ENCODE peak calls at places on chromosomes 6 and 20, in seven cellular contexts. One of them, this sample, is unnamed.

GRCh38 chr6:24720131-24720603 is 1.2 kb upstream of the C6orf62 start:
- DNase-seq in stimulated activated naive CD8-positive, alpha-beta T cell treated with anti-CD3 and anti-CD28 coated beads, Interleukin-15, amount 100 ng/mL, for 72 hours: peak
- DNase-seq in AG08396: peak
- DNase-seq in islet precursor cell: peak
- DNase-seq in B cell: peak
- DNase-seq in iPS DF 6.9: no peak
- DNase-seq in RWPE1: peak
- DNase-seq in this sample: peak

GRCh38 chr6:125962900-125963497 is 6.4 kb downstream of the HINT3 start:
- DNase-seq in iPS DF 6.9: no peak
- DNase-seq in AG08396: no peak
- DNase-seq in stimulated activated naive CD8-positive, alpha-beta T cell treated with anti-CD3 and anti-CD28 coated beads, Interleukin-15, amount 100 ng/mL, for 72 hours: no peak
- DNase-seq in islet precursor cell: no peak
- DNase-seq in RWPE1: no peak
- DNase-seq in B cell: no peak
- DNase-seq in this sample: no peak

GRCh38 chr20:58389324-58389967 is 417 bp downstream of the VAPB start:
- DNase-seq in stimulated activated naive CD8-positive, alpha-beta T cell treated with anti-CD3 and anti-CD28 coated beads, Interleukin-15, amount 100 ng/mL, for 72 hours: no peak
- DNase-seq in islet precursor cell: no peak
- DNase-seq in B cell: peak
- DNase-seq in RWPE1: peak
- DNase-seq in iPS DF 6.9: no peak
- DNase-seq in AG08396: peak
- DNase-seq in this sample: no peak

GRCh38 chr6:1724616-1725015 is 114.9 kb downstream of the FOXC1 start:
- DNase-seq in AG08396: no peak
- DNase-seq in iPS DF 6.9: no peak
- DNase-seq in RWPE1: peak
- DNase-seq in stimulated activated naive CD8-positive, alpha-beta T cell treated with anti-CD3 and anti-CD28 coated beads, Interleukin-15, amount 100 ng/mL, for 72 hours: no peak
- DNase-seq in islet precursor cell: peak
- DNase-seq in B cell: no peak
- DNase-seq in this sample: no peak

GRCh38 chr6:17585766-17586502 is 14.2 kb upstream of the FAM8A1 start:
- DNase-seq in AG08396: no peak
- DNase-seq in B cell: no peak
- DNase-seq in islet precursor cell: peak
- DNase-seq in RWPE1: peak
- DNase-seq in iPS DF 6.9: no peak
- DNase-seq in stimulated activated naive CD8-positive, alpha-beta T cell treated with anti-CD3 and anti-CD28 coated beads, Interleukin-15, amount 100 ng/mL, for 72 hours: no peak
- DNase-seq in this sample: no peak

GRCh38 chr6:49269190-49269589 is 193.9 kb downstream of the MMUT start:
- DNase-seq in iPS DF 6.9: no peak
- DNase-seq in stimulated activated naive CD8-positive, alpha-beta T cell treated with anti-CD3 and anti-CD28 coated beads, Interleukin-15, amount 100 ng/mL, for 72 hours: no peak
- DNase-seq in RWPE1: peak
- DNase-seq in B cell: no peak
- DNase-seq in AG08396: peak
- DNase-seq in islet precursor cell: no peak
- DNase-seq in this sample: no peak

GRCh38 chr6:146896960-146897701 is 298.4 kb downstream of the ADGB start:
- DNase-seq in B cell: no peak
- DNase-seq in islet precursor cell: no peak
- DNase-seq in AG08396: no peak
- DNase-seq in RWPE1: no peak
- DNase-seq in stimulated activated naive CD8-positive, alpha-beta T cell treated with anti-CD3 and anti-CD28 coated beads, Interleukin-15, amount 100 ng/mL, for 72 hours: no peak
- DNase-seq in iPS DF 6.9: no peak
- DNase-seq in this sample: no peak

GRCh38 chr6:91487729-91488392 is 901.0 kb upstream of the MAP3K7 start:
- DNase-seq in RWPE1: no peak
- DNase-seq in B cell: no peak
- DNase-seq in stimulated activated naive CD8-positive, alpha-beta T cell treated with anti-CD3 and anti-CD28 coated beads, Interleukin-15, amount 100 ng/mL, for 72 hours: no peak
- DNase-seq in islet precursor cell: peak
- DNase-seq in iPS DF 6.9: no peak
- DNase-seq in AG08396: no peak
- DNase-seq in this sample: no peak

GRCh38 chr20:60074276-60074675 is 116.1 kb downstream of the CDH26 start:
- DNase-seq in islet precursor cell: peak
- DNase-seq in AG08396: no peak
- DNase-seq in RWPE1: no peak
- DNase-seq in stimulated activated naive CD8-positive, alpha-beta T cell treated with anti-CD3 and anti-CD28 coated beads, Interleukin-15, amount 100 ng/mL, for 72 hours: no peak
- DNase-seq in iPS DF 6.9: no peak
- DNase-seq in B cell: no peak
- DNase-seq in this sample: no peak

GRCh38 chr20:34472246-34472925 is 43.8 kb upstream of the DYNLRB1 start:
- DNase-seq in stimulated activated naive CD8-positive, alpha-beta T cell treated with anti-CD3 and anti-CD28 coated beads, Interleukin-15, amount 100 ng/mL, for 72 hours: no peak
- DNase-seq in iPS DF 6.9: no peak
- DNase-seq in B cell: no peak
- DNase-seq in islet precursor cell: no peak
- DNase-seq in RWPE1: peak
- DNase-seq in AG08396: peak
- DNase-seq in this sample: no peak

GRCh38 chr6:68778356-68779020 is 143.4 kb downstream of the ADGRB3 start:
- DNase-seq in RWPE1: peak
- DNase-seq in AG08396: peak
- DNase-seq in iPS DF 6.9: no peak
- DNase-seq in islet precursor cell: peak
- DNase-seq in stimulated activated naive CD8-positive, alpha-beta T cell treated with anti-CD3 and anti-CD28 coated beads, Interleukin-15, amount 100 ng/mL, for 72 hours: no peak
- DNase-seq in B cell: no peak
- DNase-seq in this sample: no peak

GRCh38 chr20:10511507-10512231 is 76.6 kb downstream of the SLX4IP start:
- DNase-seq in iPS DF 6.9: no peak
- DNase-seq in RWPE1: peak
- DNase-seq in islet precursor cell: peak
- DNase-seq in AG08396: peak
- DNase-seq in stimulated activated naive CD8-positive, alpha-beta T cell treated with anti-CD3 and anti-CD28 coated beads, Interleukin-15, amount 100 ng/mL, for 72 hours: peak
- DNase-seq in B cell: no peak
- DNase-seq in this sample: peak

GRCh38 chr6:143570147-143570853 is 58.8 kb upstream of the FUCA2 start:
- DNase-seq in RWPE1: no peak
- DNase-seq in iPS DF 6.9: no peak
- DNase-seq in AG08396: no peak
- DNase-seq in stimulated activated naive CD8-positive, alpha-beta T cell treated with anti-CD3 and anti-CD28 coated beads, Interleukin-15, amount 100 ng/mL, for 72 hours: no peak
- DNase-seq in islet precursor cell: no peak
- DNase-seq in B cell: no peak
- DNase-seq in this sample: no peak

GRCh38 chr20:11205769-11206362 is 532.1 kb upstream of the JAG1 start:
- DNase-seq in islet precursor cell: no peak
- DNase-seq in stimulated activated naive CD8-positive, alpha-beta T cell treated with anti-CD3 and anti-CD28 coated beads, Interleukin-15, amount 100 ng/mL, for 72 hours: no peak
- DNase-seq in iPS DF 6.9: no peak
- DNase-seq in B cell: no peak
- DNase-seq in AG08396: no peak
- DNase-seq in RWPE1: no peak
- DNase-seq in this sample: no peak

GRCh38 chr20:63301671-63302070 is 8.7 kb downstream of the COL20A1 start:
- DNase-seq in AG08396: no peak
- DNase-seq in B cell: no peak
- DNase-seq in RWPE1: no peak
- DNase-seq in islet precursor cell: no peak
- DNase-seq in iPS DF 6.9: no peak
- DNase-seq in stimulated activated naive CD8-positive, alpha-beta T cell treated with anti-CD3 and anti-CD28 coated beads, Interleukin-15, amount 100 ng/mL, for 72 hours: no peak
- DNase-seq in this sample: no peak

GRCh38 chr6:140773276-140773675 is 1359.4 kb upstream of the GJE1 start:
- DNase-seq in RWPE1: no peak
- DNase-seq in stimulated activated naive CD8-positive, alpha-beta T cell treated with anti-CD3 and anti-CD28 coated beads, Interleukin-15, amount 100 ng/mL, for 72 hours: no peak
- DNase-seq in B cell: no peak
- DNase-seq in iPS DF 6.9: no peak
- DNase-seq in islet precursor cell: no peak
- DNase-seq in AG08396: no peak
- DNase-seq in this sample: no peak

GRCh38 chr6:83885984-83886383 is 26.5 kb downstream of the CYB5R4 start:
- DNase-seq in B cell: no peak
- DNase-seq in iPS DF 6.9: no peak
- DNase-seq in islet precursor cell: no peak
- DNase-seq in RWPE1: no peak
- DNase-seq in AG08396: no peak
- DNase-seq in stimulated activated naive CD8-positive, alpha-beta T cell treated with anti-CD3 and anti-CD28 coated beads, Interleukin-15, amount 100 ng/mL, for 72 hours: no peak
- DNase-seq in this sample: no peak

GRCh38 chr20:47502801-47503239 is 1.1 kb downstream of the NCOA3 start:
- DNase-seq in iPS DF 6.9: no peak
- DNase-seq in AG08396: peak
- DNase-seq in islet precursor cell: no peak
- DNase-seq in B cell: peak
- DNase-seq in stimulated activated naive CD8-positive, alpha-beta T cell treated with anti-CD3 and anti-CD28 coated beads, Interleukin-15, amount 100 ng/mL, for 72 hours: peak
- DNase-seq in RWPE1: peak
- DNase-seq in this sample: no peak

GRCh38 chr6:154925130-154925529 is 70.0 kb upstream of the TIAM2 start:
- DNase-seq in AG08396: no peak
- DNase-seq in stimulated activated naive CD8-positive, alpha-beta T cell treated with anti-CD3 and anti-CD28 coated beads, Interleukin-15, amount 100 ng/mL, for 72 hours: no peak
- DNase-seq in islet precursor cell: no peak
- DNase-seq in RWPE1: no peak
- DNase-seq in B cell: no peak
- DNase-seq in iPS DF 6.9: no peak
- DNase-seq in this sample: no peak

GRCh38 chr6:87183687-87184086 is 28.3 kb downstream of the ZNF292 start:
- DNase-seq in B cell: no peak
- DNase-seq in RWPE1: no peak
- DNase-seq in AG08396: no peak
- DNase-seq in islet precursor cell: no peak
- DNase-seq in iPS DF 6.9: no peak
- DNase-seq in stimulated activated naive CD8-positive, alpha-beta T cell treated with anti-CD3 and anti-CD28 coated beads, Interleukin-15, amount 100 ng/mL, for 72 hours: no peak
- DNase-seq in this sample: no peak

GRCh38 chr6:3260772-3261517 is 2.2 kb downstream of the PSMG4 start:
- DNase-seq in RWPE1: no peak
- DNase-seq in B cell: no peak
- DNase-seq in AG08396: no peak
- DNase-seq in stimulated activated naive CD8-positive, alpha-beta T cell treated with anti-CD3 and anti-CD28 coated beads, Interleukin-15, amount 100 ng/mL, for 72 hours: no peak
- DNase-seq in iPS DF 6.9: no peak
- DNase-seq in islet precursor cell: peak
- DNase-seq in this sample: no peak

GRCh38 chr20:25467441-25467840 is 60.0 kb downstream of the GINS1 start:
- DNase-seq in islet precursor cell: no peak
- DNase-seq in B cell: peak
- DNase-seq in AG08396: no peak
- DNase-seq in stimulated activated naive CD8-positive, alpha-beta T cell treated with anti-CD3 and anti-CD28 coated beads, Interleukin-15, amount 100 ng/mL, for 72 hours: no peak
- DNase-seq in iPS DF 6.9: no peak
- DNase-seq in RWPE1: no peak
- DNase-seq in this sample: no peak

GRCh38 chr6:10555625-10556309 is 34.6 kb downstream of the GCNT2 start:
- DNase-seq in RWPE1: peak
- DNase-seq in B cell: no peak
- DNase-seq in iPS DF 6.9: no peak
- DNase-seq in AG08396: peak
- DNase-seq in islet precursor cell: peak
- DNase-seq in stimulated activated naive CD8-positive, alpha-beta T cell treated with anti-CD3 and anti-CD28 coated beads, Interleukin-15, amount 100 ng/mL, for 72 hours: no peak
- DNase-seq in this sample: peak

GRCh38 chr20:57391439-57392129 is 388 bp downstream of the RBM38 start:
- DNase-seq in RWPE1: peak
- DNase-seq in iPS DF 6.9: no peak
- DNase-seq in B cell: peak
- DNase-seq in AG08396: peak
- DNase-seq in islet precursor cell: no peak
- DNase-seq in stimulated activated naive CD8-positive, alpha-beta T cell treated with anti-CD3 and anti-CD28 coated beads, Interleukin-15, amount 100 ng/mL, for 72 hours: peak
- DNase-seq in this sample: peak

GRCh38 chr6:4780360-4780812 is 4.2 kb downstream of the CDYL start:
- DNase-seq in iPS DF 6.9: no peak
- DNase-seq in AG08396: no peak
- DNase-seq in islet precursor cell: peak
- DNase-seq in RWPE1: no peak
- DNase-seq in stimulated activated naive CD8-positive, alpha-beta T cell treated with anti-CD3 and anti-CD28 coated beads, Interleukin-15, amount 100 ng/mL, for 72 hours: no peak
- DNase-seq in B cell: no peak
- DNase-seq in this sample: no peak